ENCODE peak calls at places on chromosomes 13 and 19, in seven cellular contexts. G is endothelial cell, V is upper lobe of right lung, L is tibial artery, B is bronchial epithelial cell, Y is fibroblast of pulmonary artery, P is body of pancreas. F is an unnamed sample.

GRCh38 chr13:66296875-66297274 is 933.3 kb downstream of the PCDH9 start:
- DNase-seq in Y (no peak), V (no peak), B (no peak), L (no peak), P (no peak), G (no peak), F (no peak)

GRCh38 chr19:38359242-38360021 is 14.9 kb upstream of the PSMD8 start:
- DNase-seq in V (no peak), L (no peak), P (no peak), G (no peak), Y (no peak), B (no peak), F (no peak)

GRCh38 chr19:41569481-41570150 is 6.3 kb upstream of the CEACAM21 start:
- DNase-seq in V (no peak), B (no peak), G (no peak), P (no peak), Y (no peak), L (no peak), F (no peak)

GRCh38 chr13:87368639-87369038 is 302.5 kb upstream of the SLITRK5 start:
- DNase-seq in Y (no peak), B (no peak), P (no peak), V (no peak), G (no peak), L (no peak), F (no peak)

GRCh38 chr19:31312004-31312403 is 37.2 kb downstream of the TSHZ3 start:
- DNase-seq in V (no peak), Y (peak), P (peak), L (no peak), G (no peak), B (peak), F (no peak)

GRCh38 chr19:29263305-29264080 is 50.5 kb upstream of the UQCRFS1 start:
- DNase-seq in L (peak), P (peak), G (peak), V (no peak), B (no peak), Y (peak), F (peak)

GRCh38 chr19:41999071-41999877 is 5.2 kb upstream of the ATP1A3 start:
- DNase-seq in L (no peak), V (no peak), G (peak), Y (no peak), B (no peak), P (no peak), F (peak)

GRCh38 chr19:38425810-38426466 is at the start of gene RASGRP4:
- DNase-seq in L (peak), G (no peak), B (no peak), P (peak), Y (no peak), V (peak), F (no peak)

GRCh38 chr13:109357751-109358150 is 428.6 kb downstream of the IRS2 start:
- DNase-seq in Y (peak), B (no peak), L (no peak), G (no peak), V (no peak), P (no peak), F (no peak)

GRCh38 chr19:4123615-4124568 is at the start of gene MAP2K2:
- DNase-seq in B (peak), L (peak), P (peak), G (peak), V (peak), Y (peak), F (peak)

GRCh38 chr13:44402902-44403719 is 29.5 kb downstream of the SERP2 start:
- DNase-seq in P (peak), V (no peak), L (no peak), Y (no peak), G (no peak), B (no peak), F (peak)

GRCh38 chr13:44406617-44407016 is 33.0 kb downstream of the SERP2 start:
- DNase-seq in L (no peak), Y (no peak), B (no peak), V (no peak), G (no peak), P (no peak), F (no peak)

GRCh38 chr13:44404261-44405139 is 30.9 kb downstream of the SERP2 start:
- DNase-seq in P (no peak), Y (no peak), V (no peak), G (no peak), L (no peak), B (no peak), F (no peak)

GRCh38 chr13:44401577-44401976 is 28.0 kb downstream of the SERP2 start:
- DNase-seq in B (no peak), G (no peak), P (no peak), V (no peak), L (no peak), Y (no peak), F (no peak)

DNA sequence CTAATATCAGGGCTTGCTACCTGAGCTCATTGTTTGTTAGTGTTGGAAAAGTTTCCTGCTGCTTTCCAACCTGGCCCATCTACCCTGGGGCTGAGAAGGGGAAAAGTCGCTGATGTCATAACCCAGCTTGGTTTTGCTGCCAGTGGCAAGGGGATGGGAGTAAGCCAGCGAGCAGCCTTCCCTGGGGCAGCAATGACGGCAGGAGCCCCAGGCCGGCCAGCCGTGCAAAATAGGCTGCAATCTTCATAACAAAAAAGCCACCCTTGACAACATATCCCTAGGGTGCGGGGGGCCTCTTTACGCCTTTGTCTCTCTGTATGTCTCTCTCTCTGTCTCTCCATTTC is 30.1 kb downstream of the SERP2 start:
- DNase-seq in G (peak), L (no peak), Y (no peak), V (no peak), B (no peak), P (no peak), F (no peak)
- TF ChIP-seq CTCF in G (no peak), L (no peak), Y (no peak), V (no peak), B (no peak), P (no peak), F (no peak)

DNA sequence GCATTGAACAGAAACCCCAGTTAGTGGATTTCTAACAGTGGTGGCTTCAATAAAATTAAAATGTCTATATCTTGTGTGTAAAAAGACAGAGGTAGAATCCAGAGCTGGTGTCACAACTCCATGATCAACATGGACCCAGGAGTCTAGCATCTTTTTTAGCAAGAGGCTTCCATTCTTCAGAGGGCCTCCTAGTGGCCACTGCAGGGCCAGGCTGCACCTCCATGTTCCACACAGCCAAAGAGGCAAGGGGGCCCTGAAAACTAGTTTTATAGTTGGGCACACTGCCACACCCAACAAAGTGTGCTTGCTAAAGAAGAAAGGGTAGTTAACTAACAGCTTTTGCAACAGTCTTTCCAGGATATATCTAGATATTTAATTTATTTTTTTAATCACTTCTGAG is 12.9 kb downstream of the N4BP2L1 start:
- DNase-seq in B (peak), P (no peak), G (peak), V (no peak), Y (no peak), L (no peak), F (peak)
- TF ChIP-seq CTCF in B (peak), P (no peak), G (peak), V (peak), Y (peak), L (no peak), F (peak)

GRCh38 chr19:43503501-43504425 is 783 bp downstream of the PHLDB3 start:
- DNase-seq in V (peak), B (peak), L (peak), P (peak), G (peak), Y (peak), F (peak)
- TF ChIP-seq CTCF in V (no peak), B (no peak), L (no peak), P (no peak), G (peak), Y (no peak), F (no peak)

DNA sequence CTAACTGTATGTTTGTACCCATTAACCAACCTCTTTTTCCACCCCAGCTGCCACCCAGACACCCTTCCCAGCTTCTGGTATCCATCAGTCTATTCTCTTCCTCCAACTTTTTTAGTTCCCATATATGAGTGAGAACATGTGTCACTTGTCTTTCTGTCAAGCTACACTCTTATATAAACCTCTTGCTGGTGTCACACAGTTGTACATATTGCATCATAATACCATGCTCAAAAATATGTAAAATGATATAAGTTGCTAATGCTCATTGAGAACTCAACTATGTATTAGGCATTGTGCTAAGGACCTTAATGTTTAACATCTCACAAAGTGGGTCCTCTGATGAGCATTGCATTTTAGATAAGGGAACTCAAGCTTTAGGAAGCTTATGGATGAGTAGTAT is 395.4 kb downstream of the GPC6 start:
- DNase-seq in V (no peak), L (no peak), P (no peak), G (no peak), Y (no peak), B (no peak), F (no peak)
- TF ChIP-seq CTCF in V (no peak), L (no peak), P (no peak), G (no peak), Y (no peak), B (no peak), F (no peak)